ENCODE peak calls at places on chromosomes 2 and 18, in six cellular contexts. C is AG09309, M is NCI-H1105 treated with DMSO at 0.1 percent for 48 hours, Y is omental fat pad, Q is EL, G is ovary. O is an unnamed sample.

GRCh38 chr2:54267577-54267976 is 11.5 kb upstream of the TSPYL6 start:
- DNase-seq in C (no peak), M (no peak), Y (no peak), Q (no peak), G (no peak), O (no peak)

GRCh38 chr2:10410001-10410671 is 38.0 kb downstream of the ODC1 start:
- DNase-seq in C (no peak), M (no peak), Y (no peak), Q (no peak), G (no peak), O (no peak)

GRCh38 chr18:48859311-48860275 is 91.2 kb downstream of the SMAD7 start:
- DNase-seq in C (no peak), M (no peak), Y (no peak), Q (no peak), G (no peak), O (no peak)

GRCh38 chr2:141021109-141021508 is 1109.7 kb downstream of the LRP1B start:
- DNase-seq in C (peak), M (no peak), Y (no peak), Q (peak), G (no peak), O (no peak)

GRCh38 chr2:185219981-185220380 is 518.6 kb upstream of the FSIP2 start:
- DNase-seq in C (no peak), M (no peak), Y (no peak), Q (peak), G (no peak), O (no peak)

GRCh38 chr2:47602996-47603395 is 179.9 kb upstream of the MSH6 start:
- DNase-seq in C (peak), M (no peak), Y (no peak), Q (no peak), G (no peak), O (no peak)

GRCh38 chr2:20611077-20611843 is 39.6 kb downstream of the HS1BP3 start:
- DNase-seq in C (no peak), M (no peak), Y (no peak), Q (peak), G (peak), O (peak)

GRCh38 chr2:197229509-197230458 is 80.8 kb downstream of the ANKRD44 start:
- DNase-seq in C (peak), M (no peak), Y (no peak), Q (peak), G (no peak), O (no peak)

GRCh38 chr2:45497355-45497754 is 113.7 kb downstream of the SRBD1 start:
- DNase-seq in C (no peak), M (no peak), Y (no peak), Q (peak), G (no peak), O (no peak)

GRCh38 chr2:235097196-235097895 is 145.5 kb downstream of the SH3BP4 start:
- DNase-seq in C (no peak), M (no peak), Y (no peak), Q (no peak), G (no peak), O (no peak)

GRCh38 chr18:48724455-48724854 is 185.6 kb downstream of the CTIF start:
- DNase-seq in C (no peak), M (no peak), Y (no peak), Q (no peak), G (no peak), O (no peak)

GRCh38 chr2:224769489-224769888 is 53.3 kb upstream of the CCDC195 start:
- DNase-seq in C (no peak), M (no peak), Y (no peak), Q (no peak), G (no peak), O (no peak)

GRCh38 chr2:181183878-181184553 is 203.6 kb downstream of the UBE2E3 start:
- DNase-seq in C (no peak), M (no peak), Y (no peak), Q (no peak), G (no peak), O (no peak)

GRCh38 chr18:13147146-13147545 is 71.4 kb upstream of the LDLRAD4 start:
- DNase-seq in C (no peak), M (peak), Y (no peak), Q (no peak), G (no peak), O (no peak)

GRCh38 chr2:105895995-105896764 is 151.5 kb downstream of the NCK2 start:
- DNase-seq in C (no peak), M (no peak), Y (no peak), Q (no peak), G (no peak), O (no peak)

GRCh38 chr18:56505971-56506370 is 132.4 kb downstream of the TXNL1 start:
- DNase-seq in C (no peak), M (no peak), Y (no peak), Q (peak), G (no peak), O (no peak)

O was measured in ureter.